ENCODE peak calls at places on chromosomes 5 and 9, in nine cellular contexts. C, X, D, B, Q, R, O, F and K are unnamed samples.

GRCh38 chr9:3367185-3367584 is 158.6 kb downstream of the RFX3 start:
- DNase-seq in R (no peak), O (no peak), D (no peak), B (no peak), C (no peak), X (no peak), F (no peak), Q (no peak), K (no peak)

GRCh38 chr5:107285772-107286171 is 385.0 kb downstream of the EFNA5 start:
- DNase-seq in O (no peak), R (no peak), X (peak; percentile 58), Q (no peak), B (no peak), D (no peak), C (peak; percentile 63), F (no peak), K (no peak)

GRCh38 chr5:73306741-73307275 is 133.8 kb downstream of the TMEM174 start:
- DNase-seq in X (peak; percentile 25), Q (no peak), R (no peak), O (no peak), F (no peak), C (no peak), D (no peak), B (no peak), K (no peak)

GRCh38 chr9:133067813-133068212 is 6.0 kb downstream of the CEL start:
- DNase-seq in O (no peak), X (no peak), R (no peak), B (no peak), D (no peak), C (no peak), Q (no peak), F (no peak), K (no peak)

GRCh38 chr5:61974680-61975079 is 331.3 kb upstream of the KIF2A start:
- DNase-seq in C (no peak), X (no peak), F (no peak), D (no peak), R (no peak), Q (no peak), B (no peak), O (no peak), K (no peak)

GRCh38 chr5:7245401-7245800 is 150.5 kb upstream of the ADCY2 start:
- DNase-seq in C (no peak), B (no peak), D (no peak), F (no peak), R (no peak), Q (no peak), O (no peak), X (no peak), K (no peak)

GRCh38 chr5:176639981-176640380 is 7.3 kb upstream of the TSPAN17 start:
- DNase-seq in B (peak; percentile 71), D (peak; percentile 23), X (peak; percentile 15), F (no peak), Q (peak; percentile 84), R (no peak), O (no peak), C (no peak), K (no peak)

GRCh38 chr5:141880961-141881801 is 3.0 kb upstream of the PCDH1 start:
- DNase-seq in F (peak; percentile 52), B (peak; percentile 15), C (no peak), Q (no peak), D (no peak), X (no peak), R (no peak), O (no peak), K (no peak)

GRCh38 chr5:140966293-140967225 is at the start of gene PCDHAC2:
- DNase-seq in O (no peak), B (no peak), D (peak; percentile 24), F (no peak), C (no peak), X (peak; percentile 19), Q (peak; percentile 71), R (peak; percentile 47), K (no peak)

GRCh38 chr5:31106742-31107546 is 86.5 kb upstream of the CDH6 start:
- DNase-seq in X (peak; percentile 1), D (no peak), B (peak; percentile 86), R (no peak), O (no peak), F (no peak), Q (no peak), C (peak; percentile 87), K (no peak)

GRCh38 chr5:176844706-176845391 is 34.5 kb downstream of the UNC5A start:
- DNase-seq in B (no peak), D (no peak), F (no peak), C (no peak), X (no peak), R (no peak), O (no peak), Q (no peak), K (no peak)

GRCh38 chr5:74332654-74333053 is 307.9 kb downstream of the ENC1 start:
- DNase-seq in F (no peak), Q (no peak), R (no peak), B (no peak), C (no peak), X (no peak), O (no peak), D (no peak), K (no peak)

GRCh38 chr5:151772868-151773561 is 1.3 kb downstream of the G3BP1 start:
- DNase-seq in C (peak; percentile 19), O (no peak), Q (no peak), B (peak; percentile 37), D (no peak), F (no peak), X (peak; percentile 44), R (no peak), K (no peak)

GRCh38 chr9:94108584-94108983 is 24.3 kb downstream of the PTPDC1 start:
- DNase-seq in D (no peak), R (no peak), O (no peak), Q (no peak), C (peak; percentile 11), X (peak; percentile 44), B (peak; percentile 51), F (peak; percentile 77), K (no peak)

GRCh38 chr9:80550181-80550580 is 978.4 kb downstream of the TLE4 start:
- DNase-seq in C (no peak), Q (no peak), O (no peak), R (no peak), F (no peak), X (peak; percentile 10), D (no peak), B (no peak), K (no peak)

GRCh38 chr5:56900858-56901578 is 8.4 kb upstream of the SETD9 start:
- DNase-seq in D (no peak), O (peak; percentile 46), R (no peak), C (peak; percentile 51), X (peak; percentile 53), F (no peak), Q (no peak), B (peak; percentile 65), K (no peak)

GRCh38 chr9:21465859-21466518 is 16.1 kb downstream of the IFNE start:
- DNase-seq in X (peak; percentile 69), O (peak; percentile 27), R (no peak), B (peak; percentile 81), C (peak; percentile 71), Q (no peak), F (no peak), D (no peak), K (peak; percentile 32)

GRCh38 chr5:53963958-53964357 is 346.4 kb downstream of the ARL15 start:
- DNase-seq in Q (no peak), O (no peak), F (no peak), D (no peak), B (no peak), R (no peak), X (no peak), C (no peak), K (no peak)

GRCh38 chr9:76521906-76522305 is 62.9 kb downstream of the GCNT1 start:
- DNase-seq in C (no peak), O (no peak), D (no peak), X (no peak), Q (no peak), R (no peak), F (no peak), B (no peak), K (no peak)

GRCh38 chr9:131310833-131311554 is 21.5 kb downstream of the PLPP7 start:
- DNase-seq in O (no peak), D (peak; percentile 54), Q (no peak), C (no peak), R (no peak), B (no peak), F (no peak), X (no peak), K (no peak)

GRCh38 chr9:20085842-20086241 is 297.0 kb upstream of the SLC24A2 start:
- DNase-seq in D (no peak), B (no peak), F (no peak), X (no peak), R (no peak), O (no peak), C (no peak), Q (no peak), K (no peak)

GRCh38 chr5:92758552-92758951 is 822.5 kb downstream of the NR2F1-AS1 start:
- DNase-seq in X (peak; percentile 80), Q (no peak), R (no peak), C (peak; percentile 55), F (no peak), O (no peak), D (no peak), B (peak; percentile 32), K (no peak)

GRCh38 chr9:69546265-69546664 is 125.9 kb downstream of the APBA1 start:
- DNase-seq in D (peak; percentile 41), C (peak; percentile 27), B (no peak), Q (no peak), F (no peak), X (peak; percentile 33), O (peak; percentile 36), R (no peak), K (no peak)
- TF ChIP-seq CTCF in D (peak; percentile 8), C (peak; percentile 62), B (peak; percentile 29), Q (no peak), F (no peak), X (peak; percentile 52), O (peak; percentile 24), R (peak; percentile 5), K (peak; percentile 59)

GRCh38 chr9:137042751-137043727 is 2.9 kb downstream of the NPDC1 start:
- DNase-seq in D (no peak), X (no peak), F (no peak), B (peak; percentile 37), Q (no peak), C (no peak), O (no peak), R (no peak), K (no peak)
- H3K4me3 ChIP-seq in D (no peak overlapping the region), X (no peak overlapping the region), F (no peak overlapping the region), B (peak overlapping the region; percentile 46), Q (no peak overlapping the region), C (no peak overlapping the region), O (no peak overlapping the region), R (no peak overlapping the region), K (no peak overlapping the region)

GRCh38 chr5:113106821-113107220 is 130.2 kb downstream of the DCP2 start:
- DNase-seq in C (no peak), R (no peak), X (no peak), F (no peak), D (no peak), Q (no peak), B (no peak), O (no peak), K (no peak)
- TF ChIP-seq CTCF in C (no peak), R (no peak), X (no peak), F (no peak), D (no peak), Q (no peak), B (no peak), O (no peak), K (no peak)

DNA sequence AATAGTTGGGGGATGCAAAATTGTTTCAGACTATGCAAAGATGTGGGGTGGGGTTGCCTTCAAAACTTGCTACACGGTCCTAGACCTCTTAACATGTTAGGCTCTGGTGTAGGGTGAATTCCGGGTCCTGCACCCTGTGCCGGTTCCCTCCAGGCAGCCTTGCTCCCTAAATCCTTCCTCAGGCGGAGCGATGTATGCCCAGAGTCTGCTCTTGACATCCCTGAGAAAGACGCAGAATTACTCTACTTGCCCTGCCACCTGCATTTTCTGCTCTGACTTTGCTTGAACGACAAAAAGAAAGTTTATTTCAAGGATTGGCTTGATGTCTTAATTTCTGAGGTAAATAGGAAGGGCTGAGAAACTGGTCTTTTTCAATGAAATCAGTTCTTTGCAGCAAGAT is 691 bp downstream of the THBS4 start:
- DNase-seq in B (no peak), F (no peak), X (no peak), O (no peak), C (no peak), Q (no peak), D (no peak), R (no peak), K (no peak)
- H3K4me3 ChIP-seq in B (no peak overlapping the region), F (no peak overlapping the region), X (no peak overlapping the region), O (no peak overlapping the region), C (no peak overlapping the region), Q (peak overlapping the region; percentile 16), D (no peak overlapping the region), R (no peak overlapping the region), K (no peak overlapping the region)